ENCODE peak calls at places on chromosomes 3 and 15, in four cellular contexts. U is fibroblast of pulmonary artery, M is cardiac fibroblast, W is body of pancreas. L is an unnamed sample.

GRCh38 chr3:148600440-148600839 is 97.3 kb upstream of the AGTR1 start:
- DNase-seq in U (no peak), M (no peak), W (no peak), L (no peak)

GRCh38 chr3:175255698-175256097 is 396.6 kb downstream of the NAALADL2 start:
- DNase-seq in U (peak; percentile 70), M (peak; percentile 27), W (no peak), L (peak; percentile 49)

GRCh38 chr3:121542924-121543323 is 2.9 kb downstream of the POLQ start:
- DNase-seq in U (no peak), M (no peak), W (no peak), L (no peak)

GRCh38 chr15:70234256-70234965 is 136.7 kb upstream of the TLE3 start:
- DNase-seq in U (peak; percentile 75), M (peak; percentile 82), W (no peak), L (no peak)

GRCh38 chr3:115099115-115099884 is 47.8 kb downstream of the ZBTB20 start:
- DNase-seq in U (peak; percentile 10), M (no peak), W (no peak), L (peak; percentile 27)

GRCh38 chr15:92304239-92304975 is 89.3 kb upstream of the ST8SIA2 start:
- DNase-seq in U (no peak), M (no peak), W (no peak), L (no peak)

GRCh38 chr3:11452988-11453847 is 181.0 kb downstream of the ATG7 start:
- DNase-seq in U (peak; percentile 80), M (peak; percentile 74), W (no peak), L (peak; percentile 86)

GRCh38 chr15:34341922-34342736 is 807 bp downstream of the NOP10 start:
- DNase-seq in U (no peak), M (no peak), W (no peak), L (no peak)

GRCh38 chr15:101413239-101413638 is 76.3 kb downstream of the PCSK6 start:
- DNase-seq in U (no peak), M (no peak), W (no peak), L (no peak)

GRCh38 chr3:98777801-98778220 is 14.7 kb downstream of the ST3GAL6 start:
- DNase-seq in U (peak; percentile 85), M (peak; percentile 87), W (no peak), L (peak; percentile 92)

GRCh38 chr3:102571030-102571429 is 136.2 kb downstream of the ZPLD1 start:
- DNase-seq in U (no peak), M (no peak), W (no peak), L (no peak)

GRCh38 chr15:66922608-66923007 is 142.8 kb upstream of the SMAD3 start:
- DNase-seq in U (no peak), M (no peak), W (no peak), L (no peak)

GRCh38 chr3:107198522-107199271 is 178.5 kb upstream of the CCDC54 start:
- DNase-seq in U (peak; percentile 70), M (peak; percentile 73), W (no peak), L (peak; percentile 89)

GRCh38 chr3:170813261-170813660 is 56.7 kb downstream of the RPL22L1 start:
- DNase-seq in U (no peak), M (no peak), W (no peak), L (no peak)

GRCh38 chr15:62059818-62060115 is 480 bp downstream of the VPS13C start:
- DNase-seq in U (peak; percentile 49), M (peak; percentile 48), W (peak; percentile 42), L (peak; percentile 50)

GRCh38 chr3:59334585-59334984 is 284.8 kb upstream of the CFAP20DC start:
- DNase-seq in U (peak; percentile 20), M (peak; percentile 39), W (no peak), L (peak; percentile 56)

GRCh38 chr15:26443321-26443720 is 329.5 kb downstream of the GABRB3 start:
- DNase-seq in U (no peak), M (no peak), W (no peak), L (no peak)

GRCh38 chr3:178482981-178483380 is 53.3 kb upstream of the KCNMB2 start:
- DNase-seq in U (no peak), M (no peak), W (no peak), L (no peak)

GRCh38 chr15:75043509-75044257 is 20.3 kb downstream of the PPCDC start:
- DNase-seq in U (peak; percentile 100), M (peak; percentile 100), W (peak; percentile 96), L (peak; percentile 100)

GRCh38 chr3:113514265-113514769 is 639 bp downstream of the SPICE1 start:
- DNase-seq in U (no peak), M (peak; percentile 5), W (no peak), L (no peak)

GRCh38 chr3:182633206-182633605 is 160.1 kb upstream of the ATP11B start:
- DNase-seq in U (no peak), M (no peak), W (no peak), L (no peak)

GRCh38 chr3:45642731-45643152 is 46.5 kb upstream of the SACM1L start:
- DNase-seq in U (peak; percentile 65), M (peak; percentile 70), W (no peak), L (no peak)

GRCh38 chr15:72047020-72047419 is 70.9 kb downstream of the MYO9A start:
- DNase-seq in U (peak; percentile 45), M (peak; percentile 26), W (no peak), L (peak; percentile 45)

GRCh38 chr15:29207027-29207757 is 62.4 kb downstream of the NSMCE3 start:
- DNase-seq in U (no peak), M (no peak), W (no peak), L (no peak)

GRCh38 chr3:141225939-141226338 is 5.7 kb upstream of the PXYLP1 start:
- DNase-seq in U (no peak), M (no peak), W (no peak), L (no peak)

GRCh38 chr15:59764775-59765174 is 75.7 kb upstream of the BNIP2 start:
- DNase-seq in U (peak; percentile 0), M (no peak), W (no peak), L (no peak)

GRCh38 chr3:77939726-77940125 is 899.8 kb downstream of the ROBO2 start:
- DNase-seq in U (peak; percentile 7), M (peak; percentile 1), W (no peak), L (no peak)

DNA sequence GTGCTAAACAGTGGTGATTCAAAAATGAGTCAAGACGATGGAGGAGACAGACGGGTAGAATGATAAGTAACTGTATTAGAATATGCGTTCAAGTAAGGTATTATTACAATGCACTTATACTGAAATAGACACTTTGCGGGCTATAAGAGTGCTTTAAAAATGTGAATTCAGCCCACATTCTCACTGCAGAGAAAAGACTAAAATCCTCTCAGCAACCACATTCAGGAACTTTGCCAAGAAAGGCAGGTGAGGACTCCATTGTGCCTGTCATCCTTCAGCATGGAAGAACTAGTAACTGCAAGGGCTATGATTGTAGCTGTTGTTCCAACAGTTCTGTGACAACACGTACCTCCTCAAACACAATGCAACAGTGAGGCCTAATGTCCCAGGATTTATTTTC is 272.0 kb downstream of the RORA start:
- DNase-seq in U (no peak), M (no peak), W (no peak), L (no peak)
- TF ChIP-seq CTCF in U (no peak), M (no peak), W (no peak), L (no peak)

GRCh38 chr3:96027718-96028117 is 786.7 kb upstream of the EPHA6 start:
- DNase-seq in U (no peak), M (no peak), W (no peak), L (no peak)
- H3K4me3 ChIP-seq in U (no peak overlapping the region), M (peak overlapping the region; percentile 25), W (no peak overlapping the region), L (no peak overlapping the region)

GRCh38 chr3:134082582-134082981 is 52.9 kb upstream of the SLCO2A1 start:
- DNase-seq in U (no peak), M (no peak), W (no peak), L (no peak)

GRCh38 chr3:134079761-134080160 is 50.0 kb upstream of the SLCO2A1 start:
- DNase-seq in U (no peak), M (no peak), W (no peak), L (no peak)

GRCh38 chr3:134080761-134081160 is 51.0 kb upstream of the SLCO2A1 start:
- DNase-seq in U (no peak), M (no peak), W (no peak), L (no peak)

GRCh38 chr3:134083008-134083407 is 53.3 kb upstream of the SLCO2A1 start:
- DNase-seq in U (no peak), M (no peak), W (no peak), L (no peak)

DNA sequence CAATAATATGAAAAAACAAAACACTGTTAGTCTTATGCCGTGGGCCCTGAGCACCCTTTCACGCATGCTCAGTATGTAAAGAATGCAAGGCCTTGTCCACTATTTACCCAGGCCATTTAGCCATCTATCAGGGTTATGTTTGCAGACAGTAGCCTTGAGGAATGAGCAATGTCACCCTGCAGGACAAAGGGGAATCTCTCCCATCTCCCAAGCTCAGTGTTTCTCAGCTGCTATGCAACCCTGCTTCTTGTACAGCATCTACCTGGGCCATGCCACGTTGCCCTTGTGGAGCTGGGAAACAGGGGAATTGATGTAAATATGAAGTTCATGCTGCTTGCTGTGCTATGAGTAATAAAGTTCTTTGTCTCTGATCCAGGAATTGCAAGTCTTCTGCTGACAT is 51.5 kb upstream of the SLCO2A1 start:
- DNase-seq in U (no peak), M (no peak), W (no peak), L (no peak)
- TF ChIP-seq CTCF in U (no peak), M (no peak), W (no peak), L (no peak)

DNA sequence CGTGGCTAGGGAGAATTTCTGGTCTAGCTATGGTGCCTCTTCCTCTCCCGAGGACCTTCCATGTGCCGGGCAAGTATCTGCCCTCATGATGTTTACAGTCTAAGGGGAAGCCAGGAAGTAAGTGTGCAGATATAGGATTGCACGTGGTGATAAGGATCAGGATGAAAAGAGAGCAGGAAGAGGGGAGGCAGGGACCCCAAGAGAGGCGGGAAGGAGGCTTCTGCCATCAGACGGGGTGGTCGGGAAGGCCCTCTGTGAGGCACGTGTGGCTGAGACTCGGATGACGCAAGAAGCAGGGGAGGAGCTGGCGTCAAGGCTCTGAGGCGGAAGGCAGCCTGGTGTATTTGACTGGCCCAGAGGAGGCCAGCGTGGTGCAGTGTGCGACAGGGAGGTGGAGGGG is 747 bp upstream of the IQSEC1 start:
- DNase-seq in U (no peak), M (no peak), W (no peak), L (no peak)
- H3K4me3 ChIP-seq in U (no peak overlapping the region), M (no peak overlapping the region), W (no peak overlapping the region), L (no peak overlapping the region)

GRCh38 chr3:27905625-27906024 is 183.5 kb upstream of the EOMES start:
- DNase-seq in U (no peak), M (no peak), W (no peak), L (no peak)

GRCh38 chr3:27914199-27914598 is 192.1 kb upstream of the EOMES start:
- DNase-seq in U (peak; percentile 7), M (peak; percentile 8), W (no peak), L (no peak)

GRCh38 chr3:27907148-27907547 is 185.0 kb upstream of the EOMES start:
- DNase-seq in U (no peak), M (no peak), W (no peak), L (no peak)

GRCh38 chr3:27907929-27908328 is 185.8 kb upstream of the EOMES start:
- DNase-seq in U (no peak), M (no peak), W (no peak), L (no peak)

DNA sequence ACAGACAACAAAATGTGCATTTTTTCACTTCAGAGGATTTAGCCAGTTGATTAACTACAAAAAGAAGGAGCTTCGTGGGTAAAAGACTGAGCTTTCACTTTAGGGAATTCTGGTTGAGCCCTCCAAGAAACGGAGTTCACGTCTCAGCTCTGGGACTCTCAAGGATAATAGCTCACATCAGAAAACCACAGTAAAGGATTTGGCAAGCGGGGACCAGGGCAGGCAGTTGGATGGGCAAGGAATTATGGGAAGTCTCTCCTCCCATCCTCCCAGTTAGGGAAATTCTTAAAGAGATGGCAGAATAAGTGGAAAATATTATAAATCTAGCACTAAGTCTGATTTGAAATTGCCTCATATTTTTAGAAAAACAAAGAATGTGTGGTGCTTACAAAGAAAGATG is 188.3 kb upstream of the EOMES start:
- DNase-seq in U (peak; percentile 2), M (peak; percentile 24), W (no peak), L (peak; percentile 36)
- TF ChIP-seq CTCF in U (no peak), M (no peak), W (no peak), L (no peak)

GRCh38 chr3:49253512-49253911 is 23.5 kb downstream of the C3orf62 start:
- DNase-seq in U (no peak), M (no peak), W (no peak), L (no peak)
- H3K4me3 ChIP-seq in U (no peak overlapping the region), M (no peak overlapping the region), W (no peak overlapping the region), L (no peak overlapping the region)

L was measured in fibroblast of the aortic adventitia.